ENCODE peak calls at places on chromosomes 3 and 15, in five cellular contexts. B is IMR-90, K is SHP77 treated with DMSO at 0.1 percent for 48 hours, J is NAMALWA, C is mammary epithelial cell. V is an unnamed sample.

GRCh38 chr3:58452176-58452575 is 18.5 kb upstream of the PDHB start:
- DNase-seq in C (no peak), B (no peak), J (no peak), K (peak), V (no peak)

GRCh38 chr15:54803139-54803808 is 393.5 kb downstream of the RSL24D1 start:
- DNase-seq in C (peak), K (no peak), J (peak), B (peak), V (peak)

GRCh38 chr3:144178607-144179006 is 207.0 kb downstream of the DIPK2A start:
- DNase-seq in J (no peak), C (no peak), K (no peak), B (no peak), V (no peak)

GRCh38 chr15:87735536-87735935 is 521.0 kb downstream of the NTRK3 start:
- DNase-seq in C (no peak), J (no peak), K (no peak), B (no peak), V (no peak)

GRCh38 chr3:46677096-46677702 is 16.3 kb downstream of the ALS2CL start:
- DNase-seq in K (no peak), C (no peak), B (peak), J (no peak), V (no peak)

GRCh38 chr3:177470200-177470941 is 273.1 kb upstream of the TBL1XR1 start:
- DNase-seq in B (peak), C (no peak), K (no peak), J (no peak), V (peak)

GRCh38 chr15:59252137-59252536 is 45.5 kb downstream of the LDHAL6B start:
- DNase-seq in J (no peak), B (no peak), K (no peak), C (no peak), V (no peak)

GRCh38 chr3:82308755-82309154 is 547.3 kb upstream of the GBE1 start:
- DNase-seq in K (no peak), B (no peak), C (no peak), J (no peak), V (no peak)

GRCh38 chr3:103083848-103084631 is 649.2 kb downstream of the ZPLD1 start:
- DNase-seq in B (no peak), K (peak), C (no peak), J (no peak), V (no peak)

GRCh38 chr3:108103971-108104797 is 13.4 kb upstream of the CD47 start:
- DNase-seq in C (no peak), J (no peak), K (no peak), B (peak), V (no peak)

GRCh38 chr3:65342084-65342683 is 654.4 kb upstream of the ADAMTS9 start:
- DNase-seq in C (peak), B (peak), J (peak), K (peak), V (peak)

GRCh38 chr15:31133890-31134289 is 32.4 kb upstream of the TRPM1 start:
- DNase-seq in C (no peak), J (no peak), K (no peak), B (no peak), V (no peak)